ENCODE peak calls at places on chromosome 4, in four cellular contexts. A is dorsolateral prefrontal cortex, M is AG09309, L is non-pigmented ciliary epithelial cell. R is an unnamed sample.

GRCh38 chr4:143514432-143514831 is 930 bp downstream of the SMARCA5 start:
- DNase-seq in L (no peak), A (peak; percentile 64), M (no peak), R (no peak)

GRCh38 chr4:164536829-164537228 is 217.1 kb upstream of the SMIM31 start:
- DNase-seq in L (peak; percentile 82), A (no peak), M (peak; percentile 52), R (no peak)

GRCh38 chr4:94014484-94015136 is 186.1 kb downstream of the ATOH1 start:
- DNase-seq in M (no peak), A (no peak), L (no peak), R (no peak)

GRCh38 chr4:16496501-16496900 is 270.2 kb upstream of the TAPT1 start:
- DNase-seq in M (peak; percentile 55), A (peak; percentile 37), L (peak; percentile 18), R (no peak)

GRCh38 chr4:120156115-120156718 is 89.6 kb upstream of the MAD2L1 start:
- DNase-seq in M (peak; percentile 21), L (peak; percentile 61), A (no peak), R (no peak)

GRCh38 chr4:2636331-2636730 is 99.9 kb downstream of the FAM193A start:
- DNase-seq in A (no peak), L (no peak), M (no peak), R (no peak)

GRCh38 chr4:148447672-148448071 is 5.5 kb upstream of the NR3C2 start:
- DNase-seq in M (no peak), L (no peak), A (no peak), R (no peak)

GRCh38 chr4:48462363-48462762 is 20.8 kb upstream of the SLC10A4 start:
- DNase-seq in L (no peak), A (no peak), M (no peak), R (no peak)

GRCh38 chr4:7364979-7365378 is 69.8 kb downstream of the PSAPL1 start:
- DNase-seq in M (no peak), A (no peak), L (no peak), R (no peak)

GRCh38 chr4:102789317-102789717 is 28.5 kb upstream of the MANBA start:
- DNase-seq in M (no peak), L (peak; percentile 54), A (no peak), R (no peak)

GRCh38 chr4:24582235-24582863 is 2.0 kb downstream of the DHX15 start:
- DNase-seq in M (no peak), A (no peak), L (no peak), R (no peak)

GRCh38 chr4:23333946-23334878 is 555.6 kb downstream of the PPARGC1A start:
- DNase-seq in A (no peak), M (no peak), L (peak; percentile 81), R (no peak)

GRCh38 chr4:73341454-73341853 is 62.6 kb upstream of the ALB start:
- DNase-seq in A (peak; percentile 34), L (peak; percentile 22), M (peak; percentile 13), R (no peak)

GRCh38 chr4:154634058-154634457 is 21.6 kb upstream of the FGG start:
- DNase-seq in L (no peak), A (no peak), M (no peak), R (no peak)

GRCh38 chr4:173247316-173247715 is 78.7 kb downstream of the GALNT7 start:
- DNase-seq in M (no peak), A (no peak), L (no peak), R (no peak)

GRCh38 chr4:113781439-113782040 is 20.0 kb upstream of the CAMK2D start:
- DNase-seq in A (no peak), L (no peak), M (no peak), R (no peak)

GRCh38 chr4:57131849-57132745 is 21.9 kb upstream of the IGFBP7 start:
- DNase-seq in L (no peak), A (no peak), M (no peak), R (no peak)

GRCh38 chr4:8594097-8595038 is 1.8 kb downstream of the CPZ start:
- DNase-seq in M (peak; percentile 46), A (peak; percentile 20), L (peak; percentile 18), R (no peak)

GRCh38 chr4:114385195-114385985 is 213.2 kb upstream of the UGT8 start:
- DNase-seq in A (no peak), M (no peak), L (no peak), R (no peak)

GRCh38 chr4:87932718-87933136 is 42.8 kb upstream of the SPP1 start:
- DNase-seq in A (no peak), L (no peak), M (no peak), R (no peak)

GRCh38 chr4:81845761-81846160 is 374.1 kb upstream of the RASGEF1B start:
- DNase-seq in A (no peak), M (no peak), L (no peak), R (no peak)

GRCh38 chr4:8560265-8561047 is 19.7 kb upstream of the GPR78 start:
- DNase-seq in L (no peak), M (no peak), A (no peak), R (no peak)

GRCh38 chr4:116953947-116954346 is 131.4 kb downstream of the TRAM1L1 start:
- DNase-seq in L (no peak), A (no peak), M (no peak), R (no peak)

GRCh38 chr4:123840232-123840631 is 443.6 kb downstream of the SPRY1 start:
- DNase-seq in A (no peak), M (no peak), L (no peak), R (no peak)

GRCh38 chr4:53066155-53066554 is 204.0 kb downstream of the RASL11B start:
- DNase-seq in M (no peak), A (no peak), L (no peak), R (no peak)

GRCh38 chr4:130233377-130234047 is 1137.6 kb downstream of the C4orf33 start:
- DNase-seq in M (no peak), L (no peak), A (no peak), R (no peak)